ENCODE peak calls at places on chromosome 12, in ten cellular contexts. F is stimulated activated CD8-positive, alpha-beta memory T cell treated with anti-CD3 and anti-CD28 coated beads, Interleukin-4, amount 100 ng/mL, for 48 hours; E is heart left ventricle; T is fibroblast of lung; P is neural crest cell; Q is left ventricle myocardium inferior; W is GF-D8; U is HuH-7.5; X is SW 1271; B is germinal center. N is an unnamed sample.

GRCh38 chr12:124869011-124869665 is 5.5 kb upstream of the SCARB1 start:
- DNase-seq in F (no peak), E (no peak), T (no peak), P (no peak), Q (peak), W (peak), U (no peak), X (no peak), B (no peak), N (no peak)

GRCh38 chr12:70739741-70740140 is 102.5 kb upstream of the PTPRB start:
- DNase-seq in F (no peak), E (no peak), T (no peak), P (no peak), Q (no peak), W (no peak), U (no peak), X (no peak), B (no peak), N (no peak)

GRCh38 chr12:2682301-2683282 is 112.2 kb upstream of the FKBP4 start:
- DNase-seq in F (peak), E (no peak), T (peak), P (peak), Q (no peak), W (peak), U (no peak), X (peak), B (no peak), N (no peak)

GRCh38 chr12:15856097-15856982 is 25.8 kb upstream of the STRAP start:
- DNase-seq in F (peak), E (peak), T (peak), P (peak), Q (no peak), W (no peak), U (no peak), X (peak), B (peak), N (peak)

GRCh38 chr12:124551268-124552144 is 15.9 kb downstream of the NCOR2 start:
- DNase-seq in F (no peak), E (peak), T (peak), P (no peak), Q (peak), W (peak), U (no peak), X (no peak), B (peak), N (no peak)

GRCh38 chr12:22282283-22282682 is 52.2 kb downstream of the ST8SIA1 start:
- DNase-seq in F (no peak), E (no peak), T (peak), P (no peak), Q (no peak), W (no peak), U (no peak), X (peak), B (no peak), N (no peak)

GRCh38 chr12:48940181-48940580 is 14.9 kb upstream of the FKBP11 start:
- DNase-seq in F (no peak), E (no peak), T (no peak), P (no peak), Q (no peak), W (peak), U (no peak), X (no peak), B (no peak), N (no peak)

GRCh38 chr12:108643941-108644742 is 10.4 kb upstream of the SELPLG start:
- DNase-seq in F (no peak), E (no peak), T (peak), P (no peak), Q (no peak), W (no peak), U (no peak), X (no peak), B (no peak), N (no peak)

GRCh38 chr12:45909041-45909713 is 81.2 kb downstream of the SCAF11 start:
- DNase-seq in F (no peak), E (no peak), T (peak), P (no peak), Q (no peak), W (no peak), U (no peak), X (no peak), B (no peak), N (no peak)

GRCh38 chr12:126436041-126436440 is 1370.8 kb downstream of the AACS start:
- DNase-seq in F (no peak), E (no peak), T (no peak), P (no peak), Q (no peak), W (no peak), U (no peak), X (no peak), B (no peak), N (no peak)

GRCh38 chr12:48865141-48865440 is 579 bp downstream of the RND1 start:
- DNase-seq in F (no peak), E (no peak), T (no peak), P (no peak), Q (no peak), W (no peak), U (no peak), X (no peak), B (no peak), N (no peak)